ENCODE peak calls at places on chromosome 1, in eight cellular contexts. A, C, X, S, O, W, E and H are unnamed samples.

GRCh38 chr1:2136386-2136821 is 58.2 kb downstream of the FAAP20 start:
- DNase-seq in W (no peak), E (no peak), S (no peak), C (no peak), A (no peak), O (no peak), X (no peak), H (no peak)

GRCh38 chr1:21308847-21309652 is 18.8 kb upstream of the ECE1 start:
- DNase-seq in E (no peak), X (peak; percentile 64), C (no peak), S (no peak), A (no peak), O (no peak), W (peak; percentile 60), H (peak; percentile 79)

GRCh38 chr1:147740391-147740790 is 20.0 kb downstream of the GJA5 start:
- DNase-seq in S (no peak), W (no peak), O (no peak), A (no peak), C (no peak), E (no peak), X (no peak), H (no peak)

GRCh38 chr1:55775007-55775406 is 559.8 kb upstream of the USP24 start:
- DNase-seq in W (no peak), S (no peak), C (no peak), A (no peak), X (no peak), E (no peak), O (no peak), H (no peak)

GRCh38 chr1:222240536-222241181 is 307.2 kb downstream of the HHIPL2 start:
- DNase-seq in A (no peak), O (no peak), S (peak; percentile 40), W (no peak), E (no peak), X (no peak), C (no peak), H (peak; percentile 64)

GRCh38 chr1:166972193-166972592 is 3.1 kb downstream of the ILDR2 start:
- DNase-seq in C (no peak), X (peak; percentile 15), W (no peak), E (no peak), O (no peak), A (no peak), S (no peak), H (no peak)

GRCh38 chr1:72281637-72282270 is 585 bp downstream of the NEGR1 start:
- DNase-seq in E (no peak), W (peak; percentile 34), C (no peak), X (peak; percentile 2), S (no peak), O (no peak), A (no peak), H (peak; percentile 35)

GRCh38 chr1:95208876-95209275 is 25.1 kb upstream of the RWDD3 start:
- DNase-seq in X (no peak), C (no peak), O (no peak), W (no peak), E (no peak), A (no peak), S (no peak), H (no peak)

GRCh38 chr1:205883792-205884191 is 33.9 kb upstream of the PM20D1 start:
- DNase-seq in A (no peak), S (no peak), X (no peak), W (no peak), C (no peak), O (no peak), E (no peak), H (no peak)

GRCh38 chr1:192639607-192640368 is 3.8 kb downstream of the RGS13 start:
- DNase-seq in X (no peak), S (peak; percentile 93), C (no peak), W (no peak), E (no peak), O (no peak), A (peak; percentile 12), H (peak; percentile 11)

GRCh38 chr1:109493227-109493626 is 667 bp upstream of the CYB561D1 start:
- DNase-seq in A (no peak), O (no peak), S (no peak), W (no peak), E (no peak), X (no peak), C (no peak), H (no peak)

GRCh38 chr1:247561711-247562110 is 12.8 kb downstream of the GCSAML start:
- DNase-seq in W (no peak), E (no peak), A (no peak), X (no peak), S (no peak), C (no peak), O (no peak), H (no peak)

GRCh38 chr1:70666381-70667140 is 255.5 kb downstream of the CTH start:
- DNase-seq in W (no peak), A (no peak), O (no peak), S (no peak), E (no peak), X (no peak), C (no peak), H (no peak)

GRCh38 chr1:196970182-196970581 is 7.2 kb upstream of the CFHR5 start:
- DNase-seq in S (no peak), W (no peak), A (no peak), C (no peak), E (no peak), O (no peak), X (no peak), H (no peak)